ENCODE peak calls at places on chromosomes 3 and 15, in nine cellular contexts. U is gastrocnemius medialis; L is choroid plexus epithelial cell; E is T-helper 1 cell; R is B cell; Q is HAP-1; H is progenitor cell of endocrine pancreas; M is activated T-helper 1 cell treated with anti-CD3 and anti-CD28 coated beads, Interleukin-2, amount 50 U/mL, for 16 hours; N is AG09319. C is an unnamed sample.

GRCh38 chr15:55552926-55553325 is 35.2 kb downstream of the PYGO1 start:
- DNase-seq in U (peak; percentile 25), L (peak; percentile 89), E (no peak), R (no peak), Q (no peak), H (no peak), M (no peak), N (no peak), C (no peak)

GRCh38 chr3:153894857-153895256 is 226.3 kb upstream of the ARHGEF26 start:
- DNase-seq in U (no peak), L (no peak), E (no peak), R (no peak), Q (no peak), H (no peak), M (no peak), N (no peak), C (no peak)

GRCh38 chr3:5278666-5279065 is 91.2 kb downstream of the EDEM1 start:
- DNase-seq in U (no peak), L (no peak), E (no peak), R (no peak), Q (no peak), H (no peak), M (no peak), N (no peak), C (no peak)

GRCh38 chr3:69770219-69770618 is 31.0 kb downstream of the MITF start:
- DNase-seq in U (no peak), L (peak; percentile 55), E (no peak), R (no peak), Q (peak; percentile 81), H (no peak), M (no peak), N (no peak), C (no peak)

GRCh38 chr15:82129769-82130168 is 84.0 kb upstream of the MEX3B start:
- DNase-seq in U (no peak), L (peak; percentile 96), E (no peak), R (no peak), Q (no peak), H (no peak), M (no peak), N (peak; percentile 42), C (no peak)

GRCh38 chr3:46065751-46066256 is 38.5 kb upstream of the XCR1 start:
- DNase-seq in U (no peak), L (no peak), E (no peak), R (no peak), Q (no peak), H (no peak), M (no peak), N (no peak), C (no peak)

GRCh38 chr15:88631464-88632028 is 7.3 kb upstream of the ISG20 start:
- DNase-seq in U (no peak), L (no peak), E (no peak), R (no peak), Q (no peak), H (no peak), M (no peak), N (no peak), C (no peak)

GRCh38 chr3:24480497-24480896 is 14.2 kb downstream of the THRB start:
- DNase-seq in U (no peak), L (no peak), E (no peak), R (no peak), Q (peak; percentile 95), H (no peak), M (no peak), N (no peak), C (no peak)

GRCh38 chr3:128875556-128876120 is 3.8 kb upstream of the ACAD9 start:
- DNase-seq in U (peak; percentile 38), L (peak; percentile 30), E (peak; percentile 52), R (no peak), Q (peak; percentile 61), H (peak; percentile 26), M (peak; percentile 35), N (no peak), C (peak; percentile 44)

C was measured in left colon.